ENCODE peak calls at places on chromosomes 2 and 18, in ten cellular contexts. F, X, M, N, S, P, Y, B, K and R are unnamed samples.

GRCh38 chr2:235378944-235379343 is 114.9 kb upstream of the AGAP1 start:
- DNase-seq in N (no peak), Y (no peak), K (peak; percentile 7), M (no peak), B (no peak), F (no peak), X (peak; percentile 23), S (no peak), P (no peak), R (no peak)

GRCh38 chr2:74399785-74400184 is 19.7 kb upstream of the DCTN1 start:
- DNase-seq in K (peak; percentile 40), N (peak; percentile 56), M (no peak), F (no peak), S (no peak), B (peak; percentile 56), X (peak; percentile 54), Y (no peak), P (no peak), R (no peak)

GRCh38 chr2:205685314-205686230 is 3.3 kb downstream of the NRP2 start:
- DNase-seq in Y (no peak), N (peak; percentile 60), K (peak; percentile 67), F (peak; percentile 86), P (no peak), X (peak; percentile 55), B (peak; percentile 68), M (peak; percentile 55), S (no peak), R (no peak)

GRCh38 chr2:98348066-98348561 is 1.9 kb downstream of the CNGA3 start:
- DNase-seq in N (peak; percentile 19), M (no peak), K (no peak), F (no peak), B (no peak), Y (no peak), P (no peak), S (no peak), X (no peak), R (no peak)

GRCh38 chr2:226514895-226515294 is 284.7 kb downstream of the IRS1 start:
- DNase-seq in N (peak; percentile 84), S (no peak), F (no peak), M (peak; percentile 45), P (no peak), X (peak; percentile 18), Y (no peak), K (peak; percentile 40), B (no peak), R (peak; percentile 47)

GRCh38 chr2:216596234-216596985 is 36.8 kb upstream of the IGFBP2 start:
- DNase-seq in B (peak; percentile 84), M (peak; percentile 51), N (no peak), S (peak; percentile 26), X (peak; percentile 84), P (no peak), F (peak; percentile 87), Y (no peak), K (peak; percentile 87), R (peak; percentile 89)

GRCh38 chr2:202690321-202690900 is 55.6 kb downstream of the FAM117B start:
- DNase-seq in K (no peak), N (no peak), X (no peak), P (no peak), M (peak; percentile 2), S (no peak), B (peak; percentile 12), F (no peak), Y (no peak), R (peak; percentile 14)

GRCh38 chr18:10739152-10739551 is 213.3 kb downstream of the NAPG start:
- DNase-seq in P (no peak), Y (no peak), M (peak; percentile 48), X (peak; percentile 72), F (no peak), K (peak; percentile 6), B (peak; percentile 49), N (no peak), S (peak; percentile 42), R (no peak)

GRCh38 chr2:72325592-72326422 is 178.1 kb upstream of the CYP26B1 start:
- DNase-seq in P (peak; percentile 47), K (peak; percentile 1), Y (no peak), N (peak; percentile 39), S (no peak), X (peak; percentile 7), M (no peak), B (peak; percentile 35), F (no peak), R (peak; percentile 28)

GRCh38 chr18:60232541-60232940 is 140.0 kb downstream of the MC4R start:
- DNase-seq in K (peak; percentile 73), X (peak; percentile 11), P (no peak), F (no peak), S (no peak), M (peak; percentile 82), N (peak; percentile 15), B (peak; percentile 9), Y (no peak), R (peak; percentile 2)

GRCh38 chr2:14944562-14945346 is 312.2 kb downstream of the LRATD1 start:
- DNase-seq in P (no peak), Y (no peak), F (no peak), M (peak; percentile 26), B (no peak), S (peak; percentile 43), N (peak; percentile 50), K (peak; percentile 34), X (peak; percentile 23), R (no peak)

GRCh38 chr2:172082944-172083718 is 2.2 kb upstream of the DLX1 start:
- DNase-seq in M (no peak), P (no peak), N (no peak), F (no peak), K (no peak), X (no peak), Y (no peak), S (no peak), B (no peak), R (no peak)

GRCh38 chr2:72999729-73000725 is 71.5 kb downstream of the SFXN5 start:
- DNase-seq in N (no peak), K (peak; percentile 73), Y (no peak), F (peak; percentile 63), X (peak; percentile 33), S (no peak), B (peak; percentile 24), M (peak; percentile 72), P (peak; percentile 39), R (peak; percentile 60)

GRCh38 chr2:118844261-118845004 is 3.0 kb downstream of the EN1 start:
- DNase-seq in Y (no peak), X (no peak), K (no peak), N (no peak), F (peak; percentile 84), P (no peak), S (no peak), B (no peak), M (no peak), R (no peak)

GRCh38 chr2:118845843-118846666 is 1.4 kb downstream of the EN1 start:
- DNase-seq in S (no peak), N (no peak), Y (no peak), M (no peak), F (peak; percentile 89), X (no peak), K (no peak), B (no peak), P (no peak), R (no peak)

GRCh38 chr2:118843492-118844132 is 3.8 kb downstream of the EN1 start:
- DNase-seq in B (no peak), S (no peak), X (no peak), Y (no peak), K (no peak), F (peak; percentile 77), N (no peak), M (no peak), P (no peak), R (no peak)

GRCh38 chr2:118846667-118847446 is 591 bp downstream of the EN1 start:
- DNase-seq in X (no peak), Y (no peak), B (no peak), F (peak; percentile 87), N (peak; percentile 25), P (no peak), K (no peak), M (no peak), S (no peak), R (peak; percentile 52)

GRCh38 chr2:118845005-118845842 is 2.2 kb downstream of the EN1 start:
- DNase-seq in P (no peak), F (peak; percentile 89), B (no peak), Y (no peak), X (no peak), K (no peak), M (no peak), S (no peak), N (no peak), R (no peak)
- H3K4me3 ChIP-seq in P (no peak overlapping the region), F (peak overlapping the region; percentile 28), B (no peak overlapping the region), Y (no peak overlapping the region), X (no peak overlapping the region), K (no peak overlapping the region), M (peak overlapping the region; percentile 65), S (no peak overlapping the region), N (no peak overlapping the region), R (no peak overlapping the region)

DNA sequence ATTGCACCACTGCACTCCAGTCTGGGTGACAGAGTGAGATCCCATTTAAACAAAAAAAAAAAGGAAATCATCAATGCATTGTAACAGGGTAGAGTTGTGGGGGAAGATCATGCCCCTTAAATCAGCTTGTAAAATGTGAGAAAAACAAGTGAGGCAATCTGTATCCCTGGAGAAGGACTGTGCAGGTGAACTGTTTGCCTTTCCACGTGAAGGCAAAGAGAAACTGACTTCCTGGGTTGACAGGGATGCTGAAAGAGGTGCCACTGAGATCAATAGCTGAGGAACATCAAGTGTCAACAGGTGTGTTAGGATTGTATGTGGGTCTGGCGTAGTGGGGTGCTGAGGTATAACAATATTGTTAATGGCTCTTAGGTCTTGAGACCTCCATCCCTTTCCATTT is 48.3 kb downstream of the CERS6 start:
- DNase-seq in M (no peak), K (no peak), P (no peak), N (no peak), B (no peak), Y (no peak), S (no peak), X (no peak), F (no peak), R (no peak)
- H3K4me3 ChIP-seq in M (no peak overlapping the region), K (no peak overlapping the region), P (no peak overlapping the region), N (no peak overlapping the region), B (no peak overlapping the region), Y (no peak overlapping the region), S (no peak overlapping the region), X (no peak overlapping the region), F (no peak overlapping the region), R (no peak overlapping the region)

GRCh38 chr2:85064927-85065630 is 68.1 kb upstream of the TCF7L1 start:
- DNase-seq in Y (no peak), S (peak; percentile 37), X (no peak), P (no peak), M (no peak), K (no peak), N (no peak), B (no peak), F (no peak), R (no peak)
- H3K4me3 ChIP-seq in Y (no peak overlapping the region), S (no peak overlapping the region), X (no peak overlapping the region), P (no peak overlapping the region), M (no peak overlapping the region), K (no peak overlapping the region), N (no peak overlapping the region), B (no peak overlapping the region), F (no peak overlapping the region), R (no peak overlapping the region)

DNA sequence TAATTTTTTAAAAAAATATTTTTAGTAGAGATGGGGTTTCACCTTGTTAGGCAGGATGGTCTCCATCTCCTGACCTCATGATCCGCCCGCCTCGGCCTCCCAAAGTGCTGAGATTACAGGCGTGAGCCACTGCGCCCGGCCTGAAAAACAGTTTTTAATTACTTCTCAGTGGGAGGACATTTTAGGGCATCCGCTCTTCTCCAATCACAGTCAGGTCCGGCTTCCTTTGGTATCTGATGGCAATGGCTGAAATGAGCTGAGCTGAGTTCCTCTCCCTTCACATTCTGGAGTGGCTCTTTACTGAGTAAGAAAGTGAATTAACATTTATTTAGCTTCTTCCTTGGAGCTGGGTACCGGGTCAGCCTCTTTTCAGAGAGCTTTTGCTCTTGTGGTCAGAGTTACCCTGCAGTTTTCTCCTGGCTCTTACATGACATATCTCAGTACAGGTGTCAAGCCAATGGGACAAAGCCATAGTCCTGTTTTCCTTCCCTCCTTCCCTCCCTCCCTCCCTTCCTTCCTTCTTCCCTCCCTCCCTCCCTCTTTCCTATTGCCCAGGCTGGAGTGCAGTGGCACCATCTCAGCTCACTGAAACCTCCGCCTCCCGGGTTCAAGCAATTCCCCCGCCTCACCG is 1.1 kb upstream of the TTC27 start:
- DNase-seq in B (no peak), P (no peak), F (no peak), X (no peak), N (no peak), K (no peak), S (no peak), M (no peak), Y (no peak), R (no peak)
- H3K4me3 ChIP-seq in B (peak overlapping the region; percentile 85), P (no peak overlapping the region), F (no peak overlapping the region), X (no peak overlapping the region), N (no peak overlapping the region), K (no peak overlapping the region), S (no peak overlapping the region), M (no peak overlapping the region), Y (peak overlapping the region; percentile 97), R (peak overlapping the region; percentile 82)